ENCODE peak calls at places on chromosomes 7 and 10, in eight cellular contexts. G is astrocyte, H is lower leg skin, Q is esophagus muscularis mucosa, M is kidney epithelial cell, T is glutamatergic neuron, C is GM13977, V is tibial nerve. Y is an unnamed sample.

GRCh38 chr10:15640536-15641085 is 79.1 kb downstream of the ITGA8 start:
- DNase-seq in G (no peak), H (no peak), Q (no peak), M (no peak), T (no peak), C (no peak), V (no peak), Y (no peak)

GRCh38 chr7:74343281-74344127 is 54.3 kb downstream of the CLIP2 start:
- DNase-seq in G (peak), H (no peak), Q (no peak), M (peak), T (no peak), C (no peak), V (no peak), Y (peak)

GRCh38 chr10:14431868-14432267 is 101.1 kb upstream of the FRMD4A start:
- DNase-seq in G (no peak), H (no peak), Q (no peak), M (no peak), T (no peak), C (no peak), V (no peak), Y (no peak)

GRCh38 chr7:121202125-121202524 is 126.7 kb upstream of the WNT16 start:
- DNase-seq in G (no peak), H (no peak), Q (no peak), M (no peak), T (no peak), C (no peak), V (no peak), Y (no peak)

GRCh38 chr7:101494602-101495329 is 132.1 kb downstream of the COL26A1 start:
- DNase-seq in G (peak), H (no peak), Q (no peak), M (no peak), T (no peak), C (no peak), V (no peak), Y (no peak)

GRCh38 chr7:112202819-112203218 is 3.4 kb downstream of the DOCK4 start:
- DNase-seq in G (no peak), H (no peak), Q (no peak), M (no peak), T (no peak), C (no peak), V (peak), Y (peak)

GRCh38 chr7:151877911-151878835 is 1.3 kb upstream of the PRKAG2 start:
- DNase-seq in G (no peak), H (no peak), Q (no peak), M (no peak), T (no peak), C (no peak), V (no peak), Y (peak)

GRCh38 chr10:4062072-4062471 is 277.1 kb upstream of the KLF6 start:
- DNase-seq in G (peak), H (no peak), Q (no peak), M (no peak), T (no peak), C (no peak), V (no peak), Y (no peak)

GRCh38 chr10:120989279-120989678 is 138.1 kb downstream of the WDR11 start:
- DNase-seq in G (no peak), H (peak), Q (peak), M (no peak), T (no peak), C (no peak), V (no peak), Y (no peak)

GRCh38 chr7:91265693-91266066 is 1.4 kb downstream of the FZD1 start:
- DNase-seq in G (peak), H (no peak), Q (no peak), M (no peak), T (no peak), C (peak), V (no peak), Y (no peak)

GRCh38 chr10:57864789-57865676 is 402.7 kb downstream of the IPMK start:
- DNase-seq in G (no peak), H (no peak), Q (no peak), M (no peak), T (no peak), C (no peak), V (no peak), Y (no peak)

GRCh38 chr7:151086802-151087246 is 549 bp downstream of the AGAP3 start:
- DNase-seq in G (no peak), H (no peak), Q (no peak), M (no peak), T (peak), C (no peak), V (no peak), Y (peak)

GRCh38 chr7:147513451-147513850 is 1077.1 kb upstream of the C7orf33 start:
- DNase-seq in G (no peak), H (no peak), Q (no peak), M (no peak), T (no peak), C (no peak), V (no peak), Y (no peak)

GRCh38 chr7:30459591-30460245 is 18.9 kb downstream of the NOD1 start:
- DNase-seq in G (peak), H (no peak), Q (no peak), M (peak), T (no peak), C (no peak), V (peak), Y (no peak)

GRCh38 chr7:18455644-18456043 is 39.9 kb upstream of the HDAC9 start:
- DNase-seq in G (no peak), H (no peak), Q (no peak), M (no peak), T (no peak), C (no peak), V (no peak), Y (no peak)

GRCh38 chr10:81704596-81704995 is 170.4 kb upstream of the NRG3 start:
- DNase-seq in G (no peak), H (no peak), Q (no peak), M (no peak), T (no peak), C (no peak), V (no peak), Y (no peak)

GRCh38 chr10:117364121-117364960 is 10.9 kb downstream of the PDZD8 start:
- DNase-seq in G (peak), H (no peak), Q (no peak), M (no peak), T (no peak), C (no peak), V (no peak), Y (no peak)

GRCh38 chr7:127580612-127581011 is 4.8 kb downstream of the GCC1 start:
- DNase-seq in G (no peak), H (no peak), Q (no peak), M (no peak), T (no peak), C (no peak), V (no peak), Y (no peak)

GRCh38 chr10:75269605-75270004 is 33.8 kb upstream of the COMTD1 start:
- DNase-seq in G (no peak), H (no peak), Q (no peak), M (no peak), T (no peak), C (no peak), V (no peak), Y (no peak)

GRCh38 chr10:116671274-116671926 is 50.6 kb downstream of the PNLIPRP2 start:
- DNase-seq in G (peak), H (no peak), Q (no peak), M (no peak), T (no peak), C (no peak), V (no peak), Y (no peak)

GRCh38 chr7:1331576-1332467 is 99.2 kb downstream of the UNCX start:
- DNase-seq in G (no peak), H (no peak), Q (no peak), M (no peak), T (peak), C (no peak), V (no peak), Y (no peak)

GRCh38 chr7:86202833-86203232 is 440.9 kb upstream of the GRM3 start:
- DNase-seq in G (no peak), H (no peak), Q (no peak), M (no peak), T (no peak), C (no peak), V (no peak), Y (no peak)

GRCh38 chr10:317219-317868 is 182.1 kb downstream of the ZMYND11 start:
- DNase-seq in G (peak), H (no peak), Q (no peak), M (peak), T (no peak), C (peak), V (no peak), Y (peak)

GRCh38 chr7:151406051-151406875 is 3.6 kb downstream of the WDR86 start:
- DNase-seq in G (no peak), H (no peak), Q (no peak), M (no peak), T (no peak), C (no peak), V (no peak), Y (no peak)

GRCh38 chr10:77391605-77392235 is 245.9 kb downstream of the KCNMA1 start:
- DNase-seq in G (peak), H (peak), Q (no peak), M (no peak), T (peak), C (peak), V (peak), Y (peak)

GRCh38 chr10:48231699-48232315 is 42.7 kb downstream of the FRMPD2 start:
- DNase-seq in G (no peak), H (no peak), Q (no peak), M (peak), T (no peak), C (peak), V (no peak), Y (no peak)

GRCh38 chr7:2103071-2103898 is 129.5 kb downstream of the MAD1L1 start:
- DNase-seq in G (no peak), H (no peak), Q (no peak), M (no peak), T (no peak), C (no peak), V (no peak), Y (no peak)

GRCh38 chr7:134632937-134633540 is 13.6 kb upstream of the BPGM start:
- DNase-seq in G (peak), H (no peak), Q (no peak), M (no peak), T (no peak), C (no peak), V (no peak), Y (peak)

GRCh38 chr7:17709127-17709526 is 231.2 kb downstream of the SNX13 start:
- DNase-seq in G (no peak), H (no peak), Q (no peak), M (no peak), T (no peak), C (no peak), V (no peak), Y (no peak)

GRCh38 chr7:73696372-73696771 is 13.0 kb downstream of the BUD23 start:
- DNase-seq in G (no peak), H (no peak), Q (no peak), M (no peak), T (no peak), C (no peak), V (no peak), Y (no peak)

GRCh38 chr10:69567920-69568319 is 5.3 kb downstream of the NEUROG3 start:
- DNase-seq in G (peak), H (no peak), Q (no peak), M (peak), T (no peak), C (no peak), V (peak), Y (peak)

GRCh38 chr10:58952747-58953466 is 223.5 kb upstream of the PHYHIPL start:
- DNase-seq in G (peak), H (peak), Q (no peak), M (no peak), T (peak), C (peak), V (peak), Y (peak)

GRCh38 chr7:105097619-105098018 is 83.6 kb downstream of the KMT2E start:
- DNase-seq in G (peak), H (no peak), Q (no peak), M (no peak), T (no peak), C (no peak), V (no peak), Y (no peak)

GRCh38 chr7:131108212-131108980 is 219.3 kb upstream of the MKLN1 start:
- DNase-seq in G (no peak), H (no peak), Q (no peak), M (no peak), T (peak), C (peak), V (no peak), Y (peak)

GRCh38 chr10:13161267-13162012 is at the start of gene MCM10:
- DNase-seq in G (peak), H (peak), Q (peak), M (peak), T (peak), C (peak), V (peak), Y (peak)
- TF ChIP-seq CTCF in G (peak), H (peak), Q (peak), M (peak), T (peak), C (peak), V (peak), Y (peak)

DNA sequence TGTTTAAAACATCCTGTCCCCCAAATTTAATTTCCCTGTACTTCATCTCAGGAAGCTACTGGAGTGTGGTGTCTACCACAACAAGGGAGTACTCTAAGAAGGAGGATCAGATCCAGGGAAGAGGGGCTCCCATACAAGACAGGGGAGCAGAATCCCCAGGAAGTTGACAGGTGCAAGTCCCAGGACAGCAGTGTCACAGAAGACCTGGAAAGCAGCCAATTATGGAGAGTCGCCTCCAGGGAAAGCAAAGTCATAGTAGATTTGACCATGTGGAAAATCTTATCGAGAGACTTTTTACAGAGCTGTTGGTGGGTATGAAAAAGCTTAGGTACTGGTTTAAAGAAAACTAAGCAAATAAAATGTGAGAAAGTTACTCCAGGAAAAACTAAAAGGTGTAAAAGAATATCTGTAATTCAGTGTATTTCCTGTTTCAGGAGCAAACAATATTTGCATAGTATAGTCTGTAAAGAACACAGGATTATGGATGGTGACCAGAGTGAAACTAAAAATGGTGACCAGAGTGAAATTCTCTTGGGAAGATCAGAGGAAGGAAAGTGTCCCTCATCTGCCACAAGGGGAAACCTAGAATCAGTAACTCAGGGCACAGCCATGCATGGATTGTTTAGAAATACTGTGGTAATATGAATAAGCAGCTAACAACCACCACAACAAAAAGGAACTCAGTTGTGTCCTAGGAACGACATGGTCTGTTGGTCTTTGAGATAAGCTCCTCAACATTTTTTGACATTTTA is 44.5 kb downstream of the LANCL2 start:
- DNase-seq in G (no peak), H (no peak), Q (no peak), M (no peak), T (no peak), C (peak), V (no peak), Y (no peak)
- TF ChIP-seq CTCF in G (no peak), H (no peak), Q (no peak), M (peak), T (no peak), C (no peak), V (no peak), Y (no peak)

GRCh38 chr10:122849090-122849489 is 3.4 kb upstream of the CUZD1 start:
- DNase-seq in G (no peak), H (no peak), Q (no peak), M (no peak), T (no peak), C (no peak), V (no peak), Y (no peak)

GRCh38 chr10:122847782-122848604 is 2.3 kb upstream of the CUZD1 start:
- DNase-seq in G (no peak), H (no peak), Q (no peak), M (no peak), T (no peak), C (no peak), V (no peak), Y (no peak)

GRCh38 chr10:122850705-122851640 is 5.3 kb upstream of the CUZD1 start:
- DNase-seq in G (peak), H (no peak), Q (no peak), M (no peak), T (no peak), C (no peak), V (no peak), Y (no peak)

GRCh38 chr10:122852261-122852660 is 6.6 kb upstream of the CUZD1 start:
- DNase-seq in G (peak), H (no peak), Q (no peak), M (no peak), T (no peak), C (no peak), V (no peak), Y (no peak)

DNA sequence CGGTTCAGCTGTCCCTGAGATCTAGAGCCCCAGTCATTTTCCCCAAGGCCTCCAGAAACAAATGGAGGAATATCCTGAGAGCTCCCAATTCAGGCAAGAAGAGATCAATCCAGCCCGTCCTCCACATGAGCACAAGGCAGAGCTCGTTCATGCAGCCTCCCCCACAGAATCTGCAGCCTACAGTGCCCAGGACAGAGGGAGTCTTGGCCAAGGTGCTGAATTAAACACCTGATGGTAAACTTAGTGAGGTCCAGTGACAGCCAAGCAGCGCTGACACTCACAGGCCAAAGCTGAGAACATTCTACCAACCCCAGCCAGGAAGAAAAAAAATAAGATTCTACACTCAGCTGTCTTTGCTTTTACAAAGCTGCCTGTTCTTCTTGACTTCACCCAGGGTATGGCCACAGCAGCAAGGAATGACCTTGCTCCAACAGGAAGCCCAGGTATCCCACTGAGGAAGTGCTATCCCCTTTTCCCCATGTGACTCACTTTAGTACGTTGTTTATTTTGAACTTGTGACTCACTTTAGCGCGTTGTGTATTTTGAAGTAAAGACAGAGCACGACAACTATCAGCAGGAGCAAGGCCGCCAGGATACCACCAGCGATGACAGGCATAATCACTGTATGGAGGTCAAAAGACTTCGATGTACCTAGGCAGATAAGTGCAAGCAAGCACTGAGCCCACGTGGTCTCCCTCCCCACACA is 4.4 kb upstream of the CUZD1 start:
- DNase-seq in G (peak), H (no peak), Q (no peak), M (no peak), T (no peak), C (no peak), V (no peak), Y (no peak)
- TF ChIP-seq CTCF in G (no peak), H (no peak), Q (no peak), M (no peak), T (no peak), C (no peak), V (no peak), Y (no peak)

GRCh38 chr10:93079663-93080349 is 6.1 kb downstream of the CYP26A1 start:
- DNase-seq in G (no peak), H (peak), Q (peak), M (no peak), T (no peak), C (no peak), V (no peak), Y (no peak)
- TF ChIP-seq CTCF in G (no peak), H (no peak), Q (no peak), M (no peak), T (no peak), C (no peak), V (no peak), Y (no peak)

GRCh38 chr7:153130052-153130451 is 370.5 kb downstream of the ACTR3B start:
- DNase-seq in G (no peak), H (no peak), Q (no peak), M (no peak), T (no peak), C (no peak), V (no peak), Y (no peak)
- TF ChIP-seq CTCF in G (no peak), H (no peak), Q (no peak), M (no peak), T (no peak), C (no peak), V (no peak), Y (no peak)

DNA sequence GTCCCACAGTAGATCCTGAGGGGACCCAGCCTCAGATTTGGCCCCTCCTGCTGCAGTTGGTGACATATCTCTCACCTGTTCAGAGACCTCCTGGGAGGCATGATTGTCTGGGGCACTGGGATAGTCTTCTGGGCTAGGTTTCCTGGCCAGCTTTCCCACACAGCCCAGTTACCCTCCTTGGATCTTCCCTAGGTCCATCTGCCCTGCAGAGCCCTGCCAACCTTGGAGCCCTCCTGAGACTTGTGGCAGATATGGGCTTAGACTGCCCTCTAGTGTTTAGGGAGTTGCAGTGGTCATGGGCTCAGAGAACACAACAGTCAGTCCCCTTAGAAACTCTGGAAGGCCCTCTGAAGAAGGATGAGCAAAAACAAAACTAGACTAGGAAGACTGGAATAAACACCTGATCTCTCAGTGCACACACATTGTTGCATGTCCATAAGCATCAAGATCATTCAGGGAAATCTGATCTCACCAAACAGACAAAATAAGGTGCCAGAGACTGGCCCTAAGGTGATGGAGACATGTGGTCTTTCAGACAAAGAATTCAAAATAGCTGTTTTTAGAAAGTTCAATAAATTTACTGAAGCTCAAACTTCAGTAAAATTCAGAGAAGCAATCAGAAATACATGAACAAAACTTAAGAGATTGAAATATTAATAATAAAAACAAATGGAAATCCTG is 324.6 kb downstream of the ATRNL1 start:
- DNase-seq in G (peak), H (no peak), Q (no peak), M (peak), T (peak), C (peak), V (no peak), Y (peak)
- TF ChIP-seq CTCF in G (peak), H (no peak), Q (no peak), M (peak), T (peak), C (peak), V (no peak), Y (no peak)

DNA sequence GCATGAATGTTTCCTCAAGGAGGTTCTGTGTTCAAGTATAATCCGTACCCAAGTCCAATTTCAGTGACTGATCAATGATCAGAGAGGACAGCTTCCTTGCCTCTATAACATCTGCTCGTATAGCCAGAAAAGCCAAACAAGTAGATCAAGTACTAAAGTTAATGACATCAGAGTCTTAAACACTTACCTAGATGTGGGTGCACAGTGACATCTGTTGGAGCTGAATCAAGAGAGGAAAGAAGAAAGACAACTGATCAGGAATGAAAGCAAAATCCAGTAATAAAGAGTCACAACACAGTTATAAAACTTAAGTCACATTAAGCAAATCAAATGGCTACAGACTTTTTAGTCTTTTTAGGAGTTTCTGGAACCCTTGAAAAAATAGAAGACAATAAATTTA is 236.5 kb downstream of the RELN start:
- DNase-seq in G (no peak), H (no peak), Q (no peak), M (no peak), T (no peak), C (no peak), V (no peak), Y (no peak)
- TF ChIP-seq CTCF in G (no peak), H (no peak), Q (no peak), M (peak), T (no peak), C (no peak), V (no peak), Y (no peak)

Y was measured in activated CD8-positive, alpha-beta T cell treated with anti-CD3 and anti-CD28 coated beads for 36 hours.